ENCODE peak calls at places on chromosomes 5 and 9, in seven cellular contexts. F is upper lobe of right lung, I is heart right ventricle, P is MCF 10A, L is colonic mucosa, S is tibial artery, D is AG10803. Y is an unnamed sample.
A peak's percentile ranks its signal among the peaks of the same experiment; 100 is the strongest.

GRCh38 chr5:157990583-157991181 is 131.7 kb upstream of the CLINT1 start:
- DNase-seq in F (no peak), I (no peak), P (no peak), L (no peak), S (no peak), D (no peak), Y (no peak)

GRCh38 chr9:31137151-31137849 is 1247.1 kb upstream of the ACO1 start:
- DNase-seq in F (no peak), I (no peak), P (peak; percentile 60), L (no peak), S (no peak), D (peak; percentile 0), Y (peak; percentile 99)

GRCh38 chr5:55638455-55638854 is 73.7 kb downstream of the SLC38A9 start:
- DNase-seq in F (no peak), I (no peak), P (no peak), L (no peak), S (no peak), D (peak; percentile 44), Y (peak; percentile 86)

GRCh38 chr5:181217805-181218065 is 5.3 kb upstream of the TRIM41 start:
- DNase-seq in F (no peak), I (no peak), P (no peak), L (peak; percentile 44), S (no peak), D (no peak), Y (no peak)

GRCh38 chr9:107932036-107932435 is 442.5 kb upstream of the KLF4 start:
- DNase-seq in F (no peak), I (no peak), P (no peak), L (no peak), S (no peak), D (peak; percentile 74), Y (peak; percentile 85)

GRCh38 chr9:133955821-133956411 is 36.2 kb downstream of the VAV2 start:
- DNase-seq in F (no peak), I (no peak), P (no peak), L (no peak), S (no peak), D (peak; percentile 22), Y (peak; percentile 71)

GRCh38 chr5:35863159-35863558 is 6.5 kb downstream of the IL7R start:
- DNase-seq in F (no peak), I (no peak), P (no peak), L (no peak), S (no peak), D (no peak), Y (no peak)

GRCh38 chr9:126862461-126862830 is 2.0 kb downstream of the ZBTB34 start:
- DNase-seq in F (no peak), I (no peak), P (no peak), L (peak; percentile 62), S (no peak), D (no peak), Y (no peak)

GRCh38 chr5:158921441-158922262 is 178.1 kb downstream of the EBF1 start:
- DNase-seq in F (no peak), I (no peak), P (peak; percentile 34), L (no peak), S (no peak), D (peak; percentile 36), Y (no peak)

GRCh38 chr5:94130077-94130476 is 388.7 kb upstream of the POU5F2 start:
- DNase-seq in F (no peak), I (no peak), P (no peak), L (no peak), S (no peak), D (no peak), Y (no peak)

GRCh38 chr5:103667068-103667467 is 104.5 kb upstream of the NUDT12 start:
- DNase-seq in F (no peak), I (no peak), P (peak; percentile 51), L (no peak), S (no peak), D (no peak), Y (peak; percentile 64)

GRCh38 chr5:142686210-142686734 is 382 bp upstream of the FGF1 start:
- DNase-seq in F (no peak), I (no peak), P (peak; percentile 43), L (no peak), S (peak; percentile 74), D (peak; percentile 31), Y (peak; percentile 60)

GRCh38 chr5:2119578-2119977 is 236.9 kb upstream of the IRX4 start:
- DNase-seq in F (no peak), I (no peak), P (no peak), L (no peak), S (no peak), D (no peak), Y (no peak)

GRCh38 chr9:34069831-34070230 is 21.1 kb upstream of the UBAP2 start:
- DNase-seq in F (no peak), I (no peak), P (peak; percentile 60), L (no peak), S (no peak), D (no peak), Y (no peak)

GRCh38 chr9:116223926-116224325 is 70.3 kb downstream of the PAPPA start:
- DNase-seq in F (no peak), I (no peak), P (no peak), L (no peak), S (no peak), D (no peak), Y (no peak)

GRCh38 chr5:150288361-150288760 is 1.2 kb downstream of the CAMK2A start:
- DNase-seq in F (no peak), I (no peak), P (no peak), L (no peak), S (no peak), D (no peak), Y (no peak)

GRCh38 chr5:150284311-150284710 is 5.3 kb downstream of the CAMK2A start:
- DNase-seq in F (no peak), I (no peak), P (no peak), L (no peak), S (no peak), D (no peak), Y (no peak)

GRCh38 chr5:150283904-150284303 is 5.7 kb downstream of the CAMK2A start:
- DNase-seq in F (no peak), I (no peak), P (no peak), L (no peak), S (no peak), D (no peak), Y (no peak)

GRCh38 chr5:150285114-150285513 is 4.5 kb downstream of the CAMK2A start:
- DNase-seq in F (no peak), I (no peak), P (no peak), L (no peak), S (no peak), D (no peak), Y (no peak)

DNA sequence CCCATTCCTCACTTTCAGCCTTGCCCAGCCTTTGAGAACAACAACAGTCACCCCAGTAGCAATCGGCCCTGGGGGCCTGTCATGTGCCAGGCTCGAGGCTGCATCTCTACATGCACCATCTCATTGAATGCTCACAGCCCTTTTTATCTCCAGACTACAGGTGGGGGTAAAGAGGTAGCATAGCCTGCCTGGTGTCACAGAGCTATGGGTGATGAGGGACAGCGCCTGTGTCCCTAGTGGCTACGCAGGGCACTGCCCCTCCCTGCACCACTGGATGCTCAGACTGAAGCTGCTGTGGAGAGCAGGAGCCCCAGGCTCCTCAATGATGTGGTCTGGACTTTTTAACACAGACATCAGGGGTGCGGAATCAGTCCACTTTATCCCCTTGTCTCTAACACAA is 2.8 kb downstream of the CAMK2A start:
- DNase-seq in F (no peak), I (no peak), P (no peak), L (no peak), S (no peak), D (no peak), Y (no peak)
- TF ChIP-seq CTCF in F (no peak), I (peak; percentile 22), P (peak; percentile 31), L (peak; percentile 25), S (no peak), D (no peak), Y (peak; percentile 27)

DNA sequence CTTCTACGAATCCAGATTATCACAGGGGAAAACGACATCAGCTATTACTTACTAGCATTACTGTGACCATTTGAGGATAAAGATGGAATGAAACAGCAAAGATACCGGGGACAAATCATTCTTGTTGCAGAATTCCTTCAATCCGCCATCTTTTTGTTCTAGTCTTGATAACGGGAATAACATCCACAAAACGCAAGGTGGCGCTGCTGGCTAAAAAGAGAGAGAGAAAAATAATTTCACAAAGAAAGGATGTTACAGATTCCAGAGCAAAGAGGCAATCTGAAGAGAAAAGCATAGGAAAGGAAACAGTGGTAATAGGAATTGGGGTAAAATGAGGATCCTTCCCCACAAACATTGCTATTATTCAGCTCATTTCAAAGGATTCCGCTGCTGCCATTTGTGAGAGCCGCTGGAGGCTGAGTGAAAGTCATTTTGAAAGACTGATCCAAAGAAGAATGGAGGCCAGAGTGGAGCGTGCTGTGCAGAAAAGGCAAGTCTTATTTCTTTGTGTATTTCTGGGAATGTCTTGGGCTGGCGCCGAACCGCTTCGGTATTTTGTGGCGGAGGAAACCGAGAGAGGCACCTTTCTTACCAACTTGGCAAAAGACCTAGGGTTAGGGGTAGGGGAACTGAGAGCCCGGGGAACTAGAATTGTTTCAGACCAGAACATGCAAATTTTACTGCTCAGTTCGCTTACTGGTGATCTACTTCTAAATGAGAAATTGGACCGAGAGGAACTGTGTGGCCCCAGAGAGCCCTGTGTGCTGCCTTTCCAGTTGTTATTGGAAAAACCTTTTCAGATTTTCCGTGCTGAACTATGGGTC is at the start of gene PCDHB7:
- DNase-seq in F (no peak), I (no peak), P (peak; percentile 68), L (no peak), S (no peak), D (peak; percentile 33), Y (peak; percentile 17)
- TF ChIP-seq CTCF in F (peak; percentile 52), I (peak; percentile 49), P (peak; percentile 59), L (no peak), S (peak; percentile 31), D (peak; percentile 56), Y (peak; percentile 44)

GRCh38 chr9:90903731-90904422 is 102.3 kb downstream of the SYK start:
- DNase-seq in F (no peak), I (no peak), P (no peak), L (no peak), S (no peak), D (no peak), Y (no peak)

GRCh38 chr9:90907056-90907445 is 105.4 kb downstream of the SYK start:
- DNase-seq in F (no peak), I (no peak), P (no peak), L (no peak), S (no peak), D (no peak), Y (no peak)

GRCh38 chr9:90905822-90906221 is 104.2 kb downstream of the SYK start:
- DNase-seq in F (no peak), I (no peak), P (no peak), L (no peak), S (no peak), D (no peak), Y (no peak)

GRCh38 chr9:90906316-90907055 is 104.9 kb downstream of the SYK start:
- DNase-seq in F (no peak), I (no peak), P (no peak), L (no peak), S (no peak), D (no peak), Y (no peak)

DNA sequence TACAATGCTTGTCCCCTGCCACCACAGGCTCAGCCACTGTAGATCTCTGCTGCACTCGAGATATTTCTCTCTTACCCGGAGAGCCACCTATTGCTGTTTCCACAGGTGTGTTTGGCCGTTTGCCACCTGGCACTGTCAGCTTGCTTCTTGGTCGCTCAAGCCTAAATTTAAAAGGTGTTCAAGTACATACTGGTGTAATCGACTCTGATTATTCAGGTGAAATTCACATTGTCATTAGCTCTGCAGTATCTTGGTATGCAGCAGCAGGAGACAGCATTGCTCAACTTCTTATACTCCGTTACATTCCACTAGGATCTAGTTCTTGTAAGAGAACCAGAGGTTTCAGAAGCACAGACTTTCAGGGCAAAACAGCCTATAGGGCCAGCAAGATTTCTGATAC is 103.5 kb downstream of the SYK start:
- DNase-seq in F (peak; percentile 87), I (no peak), P (peak; percentile 61), L (no peak), S (no peak), D (no peak), Y (peak; percentile 56)
- TF ChIP-seq CTCF in F (no peak), I (no peak), P (no peak), L (no peak), S (no peak), D (no peak), Y (no peak)

GRCh38 chr5:132103969-132104391 is 30.4 kb downstream of the CSF2 start:
- DNase-seq in F (no peak), I (no peak), P (peak; percentile 69), L (no peak), S (no peak), D (peak; percentile 28), Y (no peak)
- TF ChIP-seq CTCF in F (no peak), I (no peak), P (no peak), L (no peak), S (no peak), D (no peak), Y (no peak)